ENCODE peak calls at places on chromosomes 13 and 19, in five cellular contexts. P, O, C, Y and N are unnamed samples.

GRCh38 chr19:39156230-39156890 is 30.8 kb downstream of the PAK4 start:
- DNase-seq in C (no peak), Y (no peak), P (no peak), O (no peak), N (no peak)

GRCh38 chr13:45828253-45828968 is 23.1 kb downstream of the SIAH3 start:
- DNase-seq in O (peak; percentile 8), C (no peak), Y (no peak), P (no peak), N (no peak)

GRCh38 chr13:28753946-28754345 is 35.2 kb upstream of the SLC46A3 start:
- DNase-seq in Y (no peak), C (no peak), O (no peak), P (no peak), N (no peak)

GRCh38 chr13:41700790-41701310 is 243.5 kb downstream of the RGCC start:
- DNase-seq in O (no peak), C (no peak), Y (no peak), P (no peak), N (no peak)

GRCh38 chr19:3121821-3122511 is 13.9 kb upstream of the GNA15 start:
- DNase-seq in Y (no peak), C (no peak), P (no peak), O (no peak), N (no peak)

GRCh38 chr13:101152184-101152583 is 264.1 kb downstream of the NALCN start:
- DNase-seq in P (no peak), Y (no peak), O (no peak), C (no peak), N (no peak)

GRCh38 chr13:23806874-23807522 is 82.2 kb downstream of the MIPEP start:
- DNase-seq in O (no peak), Y (no peak), C (no peak), P (no peak), N (no peak)

GRCh38 chr13:57932071-57932470 is 300.5 kb downstream of the PCDH17 start:
- DNase-seq in Y (no peak), C (no peak), P (no peak), O (no peak), N (no peak)

GRCh38 chr19:50158577-50158976 is 4.5 kb downstream of the IZUMO2 start:
- DNase-seq in O (no peak), P (no peak), C (no peak), Y (no peak), N (no peak)

GRCh38 chr13:59510377-59510776 is 653.4 kb downstream of the DIAPH3 start:
- DNase-seq in Y (no peak), P (no peak), O (no peak), C (no peak), N (no peak)

GRCh38 chr19:5218963-5219530 is 121.6 kb downstream of the PTPRS start:
- DNase-seq in C (no peak), P (no peak), O (no peak), Y (no peak), N (no peak)

GRCh38 chr13:23506071-23506820 is 64.0 kb upstream of the TNFRSF19 start:
- DNase-seq in O (no peak), P (no peak), C (no peak), Y (no peak), N (no peak)

GRCh38 chr19:2733930-2734588 is 5.8 kb downstream of the SLC39A3 start:
- DNase-seq in P (no peak), O (no peak), C (no peak), Y (no peak), N (no peak)

GRCh38 chr19:56712609-56713008 is 41.1 kb upstream of the ZNF835 start:
- DNase-seq in Y (no peak), O (no peak), P (no peak), C (no peak), N (no peak)

GRCh38 chr13:108426893-108427292 is 157.4 kb downstream of the TNFSF13B start:
- DNase-seq in Y (no peak), C (no peak), O (no peak), P (no peak), N (no peak)
- TF ChIP-seq CTCF in Y (no peak), C (no peak), O (no peak), P (no peak), N (no peak)

GRCh38 chr19:35462476-35462953 is 14.5 kb downstream of the FFAR2 start:
- DNase-seq in O (no peak), P (no peak), Y (peak; percentile 75), C (no peak), N (peak; percentile 79)
- TF ChIP-seq CTCF in O (no peak), P (no peak), Y (peak; percentile 40), C (no peak), N (peak; percentile 24)

GRCh38 chr13:51643114-51643881 is 59.0 kb downstream of the WDFY2 start:
- DNase-seq in C (no peak), P (no peak), O (no peak), Y (no peak), N (no peak)
- TF ChIP-seq CTCF in C (no peak), P (no peak), O (no peak), Y (no peak), N (no peak)

GRCh38 chr19:31055454-31055853 is 293.8 kb downstream of the TSHZ3 start:
- DNase-seq in Y (no peak), O (no peak), P (no peak), C (no peak), N (no peak)

GRCh38 chr19:31049431-31049830 is 299.8 kb downstream of the TSHZ3 start:
- DNase-seq in O (no peak), C (no peak), Y (no peak), P (no peak), N (no peak)

GRCh38 chr19:31058676-31059075 is 290.6 kb downstream of the TSHZ3 start:
- DNase-seq in Y (no peak), P (no peak), C (no peak), O (no peak), N (no peak)

DNA sequence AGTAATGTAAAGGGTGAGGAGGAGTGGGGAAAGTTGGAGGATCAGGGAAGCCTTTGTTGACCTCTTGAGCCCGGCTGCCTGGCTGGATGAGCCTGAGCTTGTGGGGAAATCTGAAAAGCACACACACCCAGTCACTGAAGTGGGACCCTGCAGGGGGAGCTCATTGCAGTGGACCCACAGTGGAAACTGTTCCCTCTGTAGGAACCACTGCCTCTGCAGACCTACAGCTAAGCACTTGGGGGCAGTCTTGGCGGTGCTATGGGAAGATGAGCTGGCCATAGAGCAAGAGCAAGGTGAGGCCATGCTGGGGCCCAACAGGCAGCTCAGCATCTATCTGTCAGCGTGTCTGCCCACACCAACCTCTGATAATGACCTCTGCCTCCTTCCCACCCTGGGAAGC is 294.8 kb downstream of the TSHZ3 start:
- DNase-seq in Y (no peak), O (no peak), P (no peak), C (peak; percentile 52), N (no peak)
- TF ChIP-seq CTCF in Y (no peak), O (no peak), P (no peak), C (peak; percentile 34), N (no peak)

GRCh38 chr19:35851213-35852028 is 883 bp downstream of the NPHS1 start:
- DNase-seq in P (no peak), C (no peak), Y (no peak), O (no peak), N (no peak)
- TF ChIP-seq CTCF in P (no peak), C (no peak), Y (peak; percentile 8), O (no peak), N (no peak)

DNA sequence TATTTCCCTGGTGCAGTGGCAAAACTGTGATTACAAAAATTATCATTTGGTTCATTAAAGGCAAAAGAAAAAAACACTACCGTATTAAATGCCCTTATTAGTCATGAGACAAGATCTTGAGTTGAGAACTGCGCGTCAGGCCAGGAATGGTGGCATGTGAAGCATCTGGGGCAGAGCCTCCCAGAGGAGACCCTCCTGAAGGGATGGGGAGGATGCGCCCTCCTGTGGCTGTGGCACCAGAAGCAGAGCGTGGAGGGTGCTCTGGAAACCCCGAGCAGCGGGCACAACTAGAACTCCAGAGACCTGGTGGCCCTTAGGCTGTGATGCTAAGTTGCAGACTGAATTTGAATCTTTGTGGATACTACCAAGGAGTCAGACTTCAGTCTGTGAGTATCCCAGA is 11.5 kb downstream of the CUL4A start:
- DNase-seq in P (no peak), Y (no peak), C (no peak), O (no peak), N (no peak)
- TF ChIP-seq CTCF in P (no peak), Y (no peak), C (no peak), O (no peak), N (no peak)

DNA sequence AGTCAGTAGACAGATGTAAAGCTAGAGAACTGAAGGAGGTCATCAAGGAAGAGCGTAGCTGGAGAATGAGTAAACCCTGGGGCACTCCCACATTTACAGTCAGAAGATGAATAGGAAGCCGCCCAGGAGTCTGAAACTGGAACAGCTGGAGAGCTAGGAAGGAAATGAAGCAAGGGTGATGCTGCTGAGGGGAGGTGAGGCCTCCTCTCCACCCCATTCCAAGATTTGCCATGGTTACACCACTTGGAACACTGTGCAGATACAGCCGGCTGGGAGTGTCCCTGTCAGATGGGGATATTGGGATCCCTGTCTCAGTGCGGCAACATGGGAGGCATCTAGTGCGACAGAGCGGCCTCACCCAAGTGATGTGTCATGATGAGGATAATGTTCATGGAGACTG is 51.8 kb upstream of the GPI start:
- DNase-seq in P (no peak), O (no peak), C (no peak), Y (no peak), N (no peak)
- TF ChIP-seq CTCF in P (no peak), O (no peak), C (no peak), Y (no peak), N (no peak)